ENCODE peak calls at places on chromosomes 4 and X, in ten cellular contexts. Q is tibial nerve; C is K562; L is A172; F is T1000; K is right lobe of liver; S is nephron progenitor cell; B is CD8-positive, alpha-beta T cell; J is colonic mucosa; Z is coronary artery. T is an unnamed sample.

GRCh38 chrX:97074400-97074799 is 190.7 kb downstream of the RPA4 start:
- DNase-seq in Q (no peak), C (no peak), L (no peak), F (no peak), K (no peak), S (no peak), B (no peak), J (no peak), Z (no peak), T (no peak)

GRCh38 chrX:12891167-12891566 is 15.3 kb upstream of the TLR8 start:
- DNase-seq in Q (no peak), C (no peak), L (no peak), F (no peak), K (no peak), S (no peak), B (no peak), J (no peak), Z (no peak), T (no peak)

GRCh38 chr4:165294907-165295306 is 32.6 kb upstream of the MSMO1 start:
- DNase-seq in Q (no peak), C (no peak), L (no peak), F (no peak), K (no peak), S (peak; percentile 30), B (peak; percentile 34), J (no peak), Z (no peak), T (peak; percentile 32)

GRCh38 chr4:183602444-183603102 is 56.4 kb downstream of the RWDD4 start:
- DNase-seq in Q (no peak), C (no peak), L (no peak), F (no peak), K (no peak), S (no peak), B (no peak), J (no peak), Z (no peak), T (no peak)

GRCh38 chr4:185792384-185793146 is 19.4 kb downstream of the SORBS2 start:
- DNase-seq in Q (no peak), C (no peak), L (peak; percentile 79), F (no peak), K (no peak), S (no peak), B (no peak), J (no peak), Z (no peak), T (no peak)

GRCh38 chr4:70306101-70306500 is 28.7 kb upstream of the CABS1 start:
- DNase-seq in Q (no peak), C (no peak), L (no peak), F (no peak), K (no peak), S (no peak), B (no peak), J (no peak), Z (no peak), T (no peak)

GRCh38 chr4:25801594-25801993 is 61.2 kb downstream of the SEL1L3 start:
- DNase-seq in Q (no peak), C (no peak), L (no peak), F (no peak), K (no peak), S (no peak), B (no peak), J (no peak), Z (no peak), T (no peak)

GRCh38 chrX:87805829-87806490 is 288.4 kb downstream of the KLHL4 start:
- DNase-seq in Q (no peak), C (no peak), L (peak; percentile 47), F (no peak), K (no peak), S (no peak), B (no peak), J (no peak), Z (no peak), T (no peak)

GRCh38 chrX:134821370-134821769 is 163.1 kb upstream of the PLAC1 start:
- DNase-seq in Q (no peak), C (no peak), L (peak; percentile 47), F (no peak), K (no peak), S (no peak), B (no peak), J (no peak), Z (no peak), T (no peak)

GRCh38 chr4:176525576-176525975 is 205.8 kb downstream of the SPCS3 start:
- DNase-seq in Q (no peak), C (no peak), L (no peak), F (no peak), K (no peak), S (no peak), B (no peak), J (no peak), Z (no peak), T (no peak)

GRCh38 chr4:107482546-107482945 is 237.5 kb downstream of the PAPSS1 start:
- DNase-seq in Q (no peak), C (no peak), L (no peak), F (no peak), K (no peak), S (no peak), B (no peak), J (no peak), Z (no peak), T (no peak)

GRCh38 chr4:8754634-8755589 is 116.7 kb downstream of the HMX1 start:
- DNase-seq in Q (no peak), C (no peak), L (no peak), F (no peak), K (peak; percentile 5), S (no peak), B (no peak), J (no peak), Z (no peak), T (no peak)

GRCh38 chr4:170374770-170375169 is 285.0 kb upstream of the AADAT start:
- DNase-seq in Q (no peak), C (peak; percentile 10), L (no peak), F (no peak), K (no peak), S (peak; percentile 8), B (no peak), J (peak; percentile 40), Z (no peak), T (no peak)

GRCh38 chr4:1208970-1209704 is 36.8 kb upstream of the SPON2 start:
- DNase-seq in Q (no peak), C (no peak), L (no peak), F (no peak), K (peak; percentile 19), S (no peak), B (peak; percentile 14), J (no peak), Z (no peak), T (no peak)

GRCh38 chrX:40845331-40845911 is 110.1 kb upstream of the MED14 start:
- DNase-seq in Q (no peak), C (no peak), L (peak; percentile 87), F (peak; percentile 28), K (no peak), S (no peak), B (no peak), J (no peak), Z (no peak), T (no peak)

GRCh38 chrX:145393702-145394235 is 146.5 kb downstream of the SPANXN1 start:
- DNase-seq in Q (no peak), C (no peak), L (no peak), F (no peak), K (no peak), S (no peak), B (no peak), J (no peak), Z (no peak), T (no peak)

GRCh38 chr4:184824776-184825393 is 883 bp downstream of the ACSL1 start:
- DNase-seq in Q (no peak), C (no peak), L (no peak), F (no peak), K (no peak), S (no peak), B (peak; percentile 36), J (no peak), Z (peak; percentile 70), T (peak; percentile 50)

GRCh38 chrX:155048997-155049619 is 21.8 kb downstream of the CMC4 start:
- DNase-seq in Q (no peak), C (peak; percentile 21), L (peak; percentile 46), F (no peak), K (no peak), S (peak; percentile 51), B (peak; percentile 55), J (peak; percentile 71), Z (no peak), T (no peak)

GRCh38 chrX:74249963-74250362 is 54.0 kb upstream of the ZCCHC13 start:
- DNase-seq in Q (no peak), C (no peak), L (no peak), F (no peak), K (no peak), S (no peak), B (no peak), J (peak; percentile 20), Z (no peak), T (no peak)

GRCh38 chr4:54683616-54684346 is 26.0 kb downstream of the KIT start:
- DNase-seq in Q (no peak), C (no peak), L (peak; percentile 18), F (no peak), K (no peak), S (no peak), B (peak; percentile 59), J (no peak), Z (no peak), T (no peak)

GRCh38 chr4:31362756-31363155 is 642.6 kb downstream of the PCDH7 start:
- DNase-seq in Q (no peak), C (no peak), L (no peak), F (no peak), K (no peak), S (no peak), B (no peak), J (no peak), Z (no peak), T (no peak)

GRCh38 chr4:161356351-161356750 is 807.4 kb downstream of the FSTL5 start:
- DNase-seq in Q (no peak), C (no peak), L (no peak), F (no peak), K (no peak), S (no peak), B (no peak), J (no peak), Z (no peak), T (no peak)

GRCh38 chr4:2935762-2936743 is 27.2 kb downstream of the NOP14 start:
- DNase-seq in Q (no peak), C (no peak), L (peak; percentile 99), F (peak; percentile 44), K (peak; percentile 15), S (no peak), B (peak; percentile 78), J (no peak), Z (peak; percentile 50), T (peak; percentile 55)

GRCh38 chr4:3461515-3462291 is 1.4 kb upstream of the DOK7 start:
- DNase-seq in Q (no peak), C (no peak), L (peak; percentile 83), F (no peak), K (peak; percentile 86), S (no peak), B (no peak), J (peak; percentile 70), Z (peak; percentile 86), T (no peak)

GRCh38 chrX:3244203-3244743 is 102.2 kb downstream of the MXRA5 start:
- DNase-seq in Q (no peak), C (no peak), L (peak; percentile 68), F (no peak), K (no peak), S (no peak), B (no peak), J (no peak), Z (no peak), T (no peak)

GRCh38 chr4:78768447-78769177 is 7.5 kb upstream of the BMP2K start:
- DNase-seq in Q (no peak), C (no peak), L (peak; percentile 13), F (no peak), K (no peak), S (no peak), B (no peak), J (peak; percentile 42), Z (no peak), T (no peak)

T was measured in T-helper 2 cell.